ENCODE peak calls at places on chromosomes 12 and 14, in five cellular contexts. One of them, this sample, is unnamed.

GRCh38 chr12:6228535-6229223 is 28.5 kb downstream of the CD9 start:
- DNase-seq in body of pancreas: no peak
- DNase-seq in spleen: no peak
- DNase-seq in A549: no peak
- DNase-seq in left ventricle myocardium inferior: no peak
- DNase-seq in this sample: no peak

GRCh38 chr12:116916714-116917114 is 6.0 kb downstream of the FBXW8 start:
- DNase-seq in body of pancreas: peak
- DNase-seq in left ventricle myocardium inferior: no peak
- DNase-seq in A549: peak
- DNase-seq in spleen: no peak
- DNase-seq in this sample: peak

GRCh38 chr12:47903151-47903611 is 1.6 kb downstream of the VDR start:
- DNase-seq in left ventricle myocardium inferior: no peak
- DNase-seq in spleen: no peak
- DNase-seq in body of pancreas: peak
- DNase-seq in A549: no peak
- DNase-seq in this sample: no peak

GRCh38 chr12:92953747-92954146 is 24.7 kb upstream of the EEA1 start:
- DNase-seq in A549: no peak
- DNase-seq in body of pancreas: no peak
- DNase-seq in spleen: no peak
- DNase-seq in left ventricle myocardium inferior: no peak
- DNase-seq in this sample: no peak

GRCh38 chr12:108150436-108150835 is 21.3 kb downstream of the WSCD2 start:
- DNase-seq in A549: no peak
- DNase-seq in left ventricle myocardium inferior: no peak
- DNase-seq in body of pancreas: no peak
- DNase-seq in spleen: no peak
- DNase-seq in this sample: no peak

GRCh38 chr12:6180300-6181051 is 19.7 kb upstream of the CD9 start:
- DNase-seq in A549: peak
- DNase-seq in spleen: peak
- DNase-seq in body of pancreas: peak
- DNase-seq in left ventricle myocardium inferior: peak
- DNase-seq in this sample: no peak

GRCh38 chr14:100037351-100037750 is 27.9 kb upstream of the EVL start:
- DNase-seq in spleen: no peak
- DNase-seq in A549: no peak
- DNase-seq in body of pancreas: no peak
- DNase-seq in left ventricle myocardium inferior: no peak
- DNase-seq in this sample: no peak

GRCh38 chr12:106685381-106685780 is 89.1 kb upstream of the RIC8B start:
- DNase-seq in A549: no peak
- DNase-seq in body of pancreas: no peak
- DNase-seq in left ventricle myocardium inferior: no peak
- DNase-seq in spleen: no peak
- DNase-seq in this sample: no peak

GRCh38 chr14:88562831-88563686 is at the start of gene ZC3H14:
- DNase-seq in spleen: peak
- DNase-seq in A549: peak
- DNase-seq in body of pancreas: peak
- DNase-seq in left ventricle myocardium inferior: peak
- DNase-seq in this sample: peak

GRCh38 chr12:23585782-23586163 is 363.7 kb downstream of the SOX5 start:
- DNase-seq in spleen: no peak
- DNase-seq in left ventricle myocardium inferior: no peak
- DNase-seq in A549: no peak
- DNase-seq in body of pancreas: no peak
- DNase-seq in this sample: no peak

GRCh38 chr14:98259881-98260280 is 1012.1 kb downstream of the BCL11B start:
- DNase-seq in spleen: no peak
- DNase-seq in body of pancreas: no peak
- DNase-seq in left ventricle myocardium inferior: no peak
- DNase-seq in A549: no peak
- DNase-seq in this sample: no peak

GRCh38 chr12:46361667-46362034 is 10.9 kb downstream of the SLC38A2 start:
- DNase-seq in body of pancreas: no peak
- DNase-seq in spleen: no peak
- DNase-seq in left ventricle myocardium inferior: no peak
- DNase-seq in A549: no peak
- DNase-seq in this sample: no peak

GRCh38 chr12:38056701-38057689 is 259.6 kb upstream of the ALG10B start:
- DNase-seq in left ventricle myocardium inferior: no peak
- DNase-seq in A549: peak
- DNase-seq in body of pancreas: no peak
- DNase-seq in spleen: no peak
- DNase-seq in this sample: no peak

DNA sequence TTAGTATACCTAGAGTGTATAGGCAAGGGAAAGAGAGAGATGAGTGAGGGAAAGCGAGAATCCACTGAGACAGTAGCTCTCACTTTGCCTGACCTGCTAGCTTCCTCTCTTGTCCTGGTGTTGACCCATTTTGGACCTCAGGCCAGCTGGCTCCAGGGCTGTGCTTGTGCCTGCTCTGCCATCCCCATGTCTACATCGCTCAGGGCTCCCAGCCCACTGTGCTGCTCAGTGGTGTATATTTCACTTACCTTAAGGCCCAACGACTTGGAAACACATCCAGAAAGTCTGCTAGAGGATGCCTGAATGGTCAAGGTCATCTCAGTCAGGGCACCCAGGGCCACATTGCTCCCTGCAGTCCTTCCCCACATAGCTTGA is 964 bp upstream of the SERPINA4 start:
- DNase-seq in left ventricle myocardium inferior: no peak
- DNase-seq in A549: no peak
- DNase-seq in spleen: no peak
- DNase-seq in body of pancreas: no peak
- DNase-seq in this sample: no peak
- H3K27ac ChIP-seq in left ventricle myocardium inferior: no peak
- H3K27ac ChIP-seq in A549: no peak
- H3K27ac ChIP-seq in spleen: no peak
- H3K27ac ChIP-seq in body of pancreas: no peak
- H3K27ac ChIP-seq in this sample: no peak

GRCh38 chr12:53939141-53940108 is 794 bp downstream of the HOXC13 start:
- DNase-seq in spleen: no peak
- DNase-seq in A549: peak
- DNase-seq in left ventricle myocardium inferior: no peak
- DNase-seq in body of pancreas: peak
- DNase-seq in this sample: no peak

GRCh38 chr12:53942467-53942997 is 3.9 kb downstream of the HOXC13 start:
- DNase-seq in left ventricle myocardium inferior: no peak
- DNase-seq in spleen: no peak
- DNase-seq in body of pancreas: no peak
- DNase-seq in A549: no peak
- DNase-seq in this sample: no peak

GRCh38 chr12:53940448-53941014 is 1.9 kb downstream of the HOXC13 start:
- DNase-seq in left ventricle myocardium inferior: no peak
- DNase-seq in A549: no peak
- DNase-seq in spleen: no peak
- DNase-seq in body of pancreas: no peak
- DNase-seq in this sample: no peak

GRCh38 chr12:53941750-53942149 is 3.1 kb downstream of the HOXC13 start:
- DNase-seq in left ventricle myocardium inferior: no peak
- DNase-seq in body of pancreas: no peak
- DNase-seq in spleen: no peak
- DNase-seq in A549: no peak
- DNase-seq in this sample: no peak

DNA sequence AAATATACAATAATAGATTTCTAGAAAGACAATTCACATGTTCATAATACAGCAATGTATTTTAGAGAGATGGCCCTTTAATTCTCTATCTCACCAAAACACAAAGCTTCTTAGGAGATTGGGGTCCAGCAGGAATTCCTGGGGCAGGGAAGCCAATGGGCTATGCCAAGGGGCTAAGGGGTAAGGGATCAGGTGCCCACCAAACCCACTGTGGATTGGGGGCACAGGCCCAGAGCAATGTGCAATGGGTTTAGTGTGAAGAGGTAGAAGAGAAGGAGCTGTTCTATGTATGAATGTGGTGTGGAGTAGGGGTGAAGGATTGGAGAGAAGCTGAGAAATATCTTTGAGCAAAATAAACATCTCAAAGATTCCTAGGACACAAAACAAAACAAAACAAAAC is 2.6 kb downstream of the HOXC13 start:
- DNase-seq in A549: no peak
- DNase-seq in left ventricle myocardium inferior: no peak
- DNase-seq in body of pancreas: no peak
- DNase-seq in spleen: no peak
- DNase-seq in this sample: no peak
- H3K4me3 ChIP-seq in A549: no peak
- H3K4me3 ChIP-seq in left ventricle myocardium inferior: no peak
- H3K4me3 ChIP-seq in body of pancreas: no peak
- H3K4me3 ChIP-seq in spleen: no peak
- H3K4me3 ChIP-seq in this sample: no peak

DNA sequence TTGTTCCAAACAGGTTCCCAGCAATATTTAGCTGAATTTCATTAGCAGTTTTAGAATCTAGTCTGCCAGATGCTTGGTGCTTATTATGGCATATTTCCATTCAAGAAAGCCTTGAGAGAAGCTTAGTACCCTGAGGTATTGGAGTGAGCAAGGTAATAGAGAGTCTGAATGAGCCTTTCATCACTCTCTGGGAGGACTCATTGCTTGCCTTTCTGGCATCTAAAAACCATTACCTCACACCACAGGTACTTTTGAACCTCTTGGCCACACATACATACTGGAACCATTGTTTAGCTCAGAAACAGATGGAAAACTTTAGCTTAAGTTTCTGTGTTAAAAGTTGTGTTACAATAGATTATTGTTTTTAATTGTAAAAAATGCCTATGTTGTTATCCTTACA is 27.4 kb upstream of the KCNH3 start:
- DNase-seq in body of pancreas: no peak
- DNase-seq in left ventricle myocardium inferior: no peak
- DNase-seq in spleen: no peak
- DNase-seq in A549: no peak
- DNase-seq in this sample: no peak
- H3K27ac ChIP-seq in body of pancreas: peak
- H3K27ac ChIP-seq in left ventricle myocardium inferior: no peak
- H3K27ac ChIP-seq in spleen: no peak
- H3K27ac ChIP-seq in A549: peak
- H3K27ac ChIP-seq in this sample: no peak

GRCh38 chr14:53807580-53807979 is 149.0 kb downstream of the BMP4 start:
- DNase-seq in left ventricle myocardium inferior: peak
- DNase-seq in A549: peak
- DNase-seq in body of pancreas: no peak
- DNase-seq in spleen: no peak
- DNase-seq in this sample: no peak
- H3K4me3 ChIP-seq in left ventricle myocardium inferior: no peak
- H3K4me3 ChIP-seq in A549: no peak
- H3K4me3 ChIP-seq in body of pancreas: no peak
- H3K4me3 ChIP-seq in spleen: no peak
- H3K4me3 ChIP-seq in this sample: no peak

GRCh38 chr12:62817556-62818271 is 117.2 kb downstream of the PPM1H start:
- DNase-seq in spleen: no peak
- DNase-seq in left ventricle myocardium inferior: no peak
- DNase-seq in A549: no peak
- DNase-seq in body of pancreas: no peak
- DNase-seq in this sample: peak
- H3K27ac ChIP-seq in spleen: no peak
- H3K27ac ChIP-seq in left ventricle myocardium inferior: peak
- H3K27ac ChIP-seq in A549: no peak
- H3K27ac ChIP-seq in body of pancreas: no peak
- H3K27ac ChIP-seq in this sample: no peak

GRCh38 chr14:22485178-22485577 is 103.8 kb downstream of the DAD1 start:
- DNase-seq in spleen: no peak
- DNase-seq in A549: no peak
- DNase-seq in body of pancreas: no peak
- DNase-seq in left ventricle myocardium inferior: no peak
- DNase-seq in this sample: peak
- H3K4me3 ChIP-seq in spleen: no peak
- H3K4me3 ChIP-seq in A549: no peak
- H3K4me3 ChIP-seq in body of pancreas: no peak
- H3K4me3 ChIP-seq in left ventricle myocardium inferior: no peak
- H3K4me3 ChIP-seq in this sample: no peak

GRCh38 chr12:49810159-49810459 is 18.1 kb downstream of the NCKAP5L start:
- DNase-seq in A549: no peak
- DNase-seq in spleen: no peak
- DNase-seq in left ventricle myocardium inferior: no peak
- DNase-seq in body of pancreas: no peak
- DNase-seq in this sample: no peak

GRCh38 chr12:49811136-49811535 is 17.1 kb downstream of the NCKAP5L start:
- DNase-seq in spleen: no peak
- DNase-seq in A549: no peak
- DNase-seq in left ventricle myocardium inferior: no peak
- DNase-seq in body of pancreas: no peak
- DNase-seq in this sample: no peak

GRCh38 chr12:49807991-49808580 is 20.1 kb downstream of the NCKAP5L start:
- DNase-seq in body of pancreas: no peak
- DNase-seq in A549: no peak
- DNase-seq in left ventricle myocardium inferior: no peak
- DNase-seq in spleen: no peak
- DNase-seq in this sample: no peak

GRCh38 chr12:49808686-49809368 is 19.4 kb downstream of the NCKAP5L start:
- DNase-seq in A549: no peak
- DNase-seq in spleen: no peak
- DNase-seq in body of pancreas: peak
- DNase-seq in left ventricle myocardium inferior: peak
- DNase-seq in this sample: no peak

DNA sequence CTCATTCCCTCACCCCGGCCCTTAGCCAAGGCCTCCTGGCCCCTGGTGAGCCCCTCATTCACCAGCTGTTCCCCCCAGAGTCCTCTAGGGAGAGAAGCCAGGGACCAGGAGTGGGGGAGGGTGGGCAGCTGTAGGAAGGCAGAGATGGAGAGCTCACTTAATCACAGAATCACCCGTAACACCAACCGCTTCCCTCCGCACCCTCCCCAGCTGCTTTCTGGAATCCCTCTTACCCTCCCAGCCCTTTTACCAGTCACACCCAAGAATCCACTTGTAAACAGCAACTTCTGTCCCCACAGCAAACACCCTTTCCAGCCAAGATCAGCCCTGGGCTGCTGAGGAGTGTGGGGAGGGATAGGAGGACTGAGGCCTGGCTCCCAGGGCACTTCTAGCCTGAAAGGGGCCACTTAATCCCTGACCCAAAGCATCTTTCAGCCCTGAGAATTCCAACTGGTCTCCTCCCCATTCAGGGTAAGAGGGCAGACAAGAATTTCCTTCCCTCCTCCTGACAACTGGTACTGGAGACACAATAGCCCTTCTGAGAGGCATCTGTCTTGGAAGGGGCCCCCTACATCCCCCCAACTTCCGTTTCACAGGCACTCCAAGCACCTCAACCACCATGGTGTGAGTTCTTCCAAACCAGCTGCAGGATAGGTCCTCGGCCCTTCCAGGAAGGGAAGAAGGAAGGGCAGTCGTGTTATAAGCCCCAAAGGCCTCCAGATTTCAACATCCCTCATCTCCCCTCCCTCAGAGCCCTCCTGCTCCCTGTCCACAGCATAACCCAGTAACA is 18.6 kb downstream of the NCKAP5L start:
- DNase-seq in A549: no peak
- DNase-seq in spleen: no peak
- DNase-seq in body of pancreas: no peak
- DNase-seq in left ventricle myocardium inferior: peak
- DNase-seq in this sample: peak
- H3K27ac ChIP-seq in A549: no peak
- H3K27ac ChIP-seq in spleen: no peak
- H3K27ac ChIP-seq in body of pancreas: peak
- H3K27ac ChIP-seq in left ventricle myocardium inferior: peak
- H3K27ac ChIP-seq in this sample: peak

GRCh38 chr12:57693659-57694458 is at the start of gene OS9:
- DNase-seq in spleen: peak
- DNase-seq in A549: peak
- DNase-seq in left ventricle myocardium inferior: peak
- DNase-seq in body of pancreas: peak
- DNase-seq in this sample: peak
- H3K4me3 ChIP-seq in spleen: peak
- H3K4me3 ChIP-seq in A549: peak
- H3K4me3 ChIP-seq in left ventricle myocardium inferior: peak
- H3K4me3 ChIP-seq in body of pancreas: peak
- H3K4me3 ChIP-seq in this sample: peak

This sample was measured in WERI-Rb-1.